ENCODE peak calls at places on chromosome 6, in nine cellular contexts. One of them, this sample, is unnamed.

GRCh38 chr6:74182992-74183391 is 487.0 kb downstream of the CD109 start:
- DNase-seq in lower lobe of right lung: no peak
- DNase-seq in choroid plexus epithelial cell: no peak
- DNase-seq in CD8-positive, alpha-beta T cell: no peak
- DNase-seq in PC-9: no peak
- DNase-seq in AG04450: no peak
- DNase-seq in pancreas: peak; percentile 46
- DNase-seq in AG09309: no peak
- DNase-seq in epithelial cell of proximal tubule: no peak
- DNase-seq in this sample: no peak

GRCh38 chr6:1630212-1630770 is 20.6 kb downstream of the FOXC1 start:
- DNase-seq in lower lobe of right lung: no peak
- DNase-seq in choroid plexus epithelial cell: no peak
- DNase-seq in CD8-positive, alpha-beta T cell: no peak
- DNase-seq in PC-9: no peak
- DNase-seq in AG04450: no peak
- DNase-seq in pancreas: no peak
- DNase-seq in AG09309: no peak
- DNase-seq in epithelial cell of proximal tubule: no peak
- DNase-seq in this sample: no peak

GRCh38 chr6:137781639-137782038 is 85.4 kb upstream of the TNFAIP3 start:
- DNase-seq in lower lobe of right lung: no peak
- DNase-seq in choroid plexus epithelial cell: no peak
- DNase-seq in CD8-positive, alpha-beta T cell: no peak
- DNase-seq in PC-9: no peak
- DNase-seq in AG04450: no peak
- DNase-seq in pancreas: no peak
- DNase-seq in AG09309: no peak
- DNase-seq in epithelial cell of proximal tubule: no peak
- DNase-seq in this sample: no peak

GRCh38 chr6:140590641-140591040 is 1216.2 kb upstream of the CITED2 start:
- DNase-seq in lower lobe of right lung: no peak
- DNase-seq in choroid plexus epithelial cell: no peak
- DNase-seq in CD8-positive, alpha-beta T cell: no peak
- DNase-seq in PC-9: no peak
- DNase-seq in AG04450: no peak
- DNase-seq in pancreas: no peak
- DNase-seq in AG09309: no peak
- DNase-seq in epithelial cell of proximal tubule: no peak
- DNase-seq in this sample: no peak

GRCh38 chr6:164331026-164331425 is 916.5 kb downstream of the QKI start:
- DNase-seq in lower lobe of right lung: no peak
- DNase-seq in choroid plexus epithelial cell: no peak
- DNase-seq in CD8-positive, alpha-beta T cell: no peak
- DNase-seq in PC-9: no peak
- DNase-seq in AG04450: no peak
- DNase-seq in pancreas: no peak
- DNase-seq in AG09309: no peak
- DNase-seq in epithelial cell of proximal tubule: no peak
- DNase-seq in this sample: no peak

GRCh38 chr6:21199246-21199645 is 394.3 kb upstream of the SOX4 start:
- DNase-seq in lower lobe of right lung: no peak
- DNase-seq in choroid plexus epithelial cell: no peak
- DNase-seq in CD8-positive, alpha-beta T cell: no peak
- DNase-seq in PC-9: no peak
- DNase-seq in AG04450: no peak
- DNase-seq in pancreas: no peak
- DNase-seq in AG09309: no peak
- DNase-seq in epithelial cell of proximal tubule: no peak
- DNase-seq in this sample: no peak

GRCh38 chr6:155196891-155197290 is 66.9 kb upstream of the CLDN20 start:
- DNase-seq in lower lobe of right lung: no peak
- DNase-seq in choroid plexus epithelial cell: no peak
- DNase-seq in CD8-positive, alpha-beta T cell: no peak
- DNase-seq in PC-9: no peak
- DNase-seq in AG04450: no peak
- DNase-seq in pancreas: no peak
- DNase-seq in AG09309: no peak
- DNase-seq in epithelial cell of proximal tubule: no peak
- DNase-seq in this sample: no peak

GRCh38 chr6:45438849-45439406 is 61.2 kb upstream of the SUPT3H start:
- DNase-seq in lower lobe of right lung: no peak
- DNase-seq in choroid plexus epithelial cell: peak; percentile 89
- DNase-seq in CD8-positive, alpha-beta T cell: no peak
- DNase-seq in PC-9: no peak
- DNase-seq in AG04450: peak; percentile 76
- DNase-seq in pancreas: no peak
- DNase-seq in AG09309: no peak
- DNase-seq in epithelial cell of proximal tubule: peak; percentile 66
- DNase-seq in this sample: peak; percentile 91

GRCh38 chr6:35295036-35295435 is 2.6 kb upstream of the DEF6 start:
- DNase-seq in lower lobe of right lung: no peak
- DNase-seq in choroid plexus epithelial cell: no peak
- DNase-seq in CD8-positive, alpha-beta T cell: no peak
- DNase-seq in PC-9: no peak
- DNase-seq in AG04450: no peak
- DNase-seq in pancreas: no peak
- DNase-seq in AG09309: no peak
- DNase-seq in epithelial cell of proximal tubule: no peak
- DNase-seq in this sample: no peak

GRCh38 chr6:7742214-7742613 is 16.3 kb downstream of the BMP6 start:
- DNase-seq in lower lobe of right lung: no peak
- DNase-seq in choroid plexus epithelial cell: no peak
- DNase-seq in CD8-positive, alpha-beta T cell: no peak
- DNase-seq in PC-9: no peak
- DNase-seq in AG04450: no peak
- DNase-seq in pancreas: no peak
- DNase-seq in AG09309: no peak
- DNase-seq in epithelial cell of proximal tubule: no peak
- DNase-seq in this sample: no peak

GRCh38 chr6:112004397-112005341 is 49.2 kb upstream of the CCN6 start:
- DNase-seq in lower lobe of right lung: no peak
- DNase-seq in choroid plexus epithelial cell: no peak
- DNase-seq in CD8-positive, alpha-beta T cell: no peak
- DNase-seq in PC-9: no peak
- DNase-seq in AG04450: no peak
- DNase-seq in pancreas: no peak
- DNase-seq in AG09309: no peak
- DNase-seq in epithelial cell of proximal tubule: no peak
- DNase-seq in this sample: no peak

GRCh38 chr6:17574871-17575560 is 25.1 kb upstream of the FAM8A1 start:
- DNase-seq in lower lobe of right lung: no peak
- DNase-seq in choroid plexus epithelial cell: peak; percentile 75
- DNase-seq in CD8-positive, alpha-beta T cell: no peak
- DNase-seq in PC-9: no peak
- DNase-seq in AG04450: peak; percentile 65
- DNase-seq in pancreas: no peak
- DNase-seq in AG09309: peak; percentile 72
- DNase-seq in epithelial cell of proximal tubule: no peak
- DNase-seq in this sample: peak; percentile 76

GRCh38 chr6:168261234-168261633 is 58.3 kb downstream of the DACT2 start:
- DNase-seq in lower lobe of right lung: no peak
- DNase-seq in choroid plexus epithelial cell: no peak
- DNase-seq in CD8-positive, alpha-beta T cell: no peak
- DNase-seq in PC-9: no peak
- DNase-seq in AG04450: no peak
- DNase-seq in pancreas: no peak
- DNase-seq in AG09309: no peak
- DNase-seq in epithelial cell of proximal tubule: no peak
- DNase-seq in this sample: no peak
- H3K4me3 ChIP-seq in lower lobe of right lung: no peak overlapping the region
- H3K4me3 ChIP-seq in choroid plexus epithelial cell: no peak overlapping the region
- H3K4me3 ChIP-seq in CD8-positive, alpha-beta T cell: no peak overlapping the region
- H3K4me3 ChIP-seq in PC-9: no peak overlapping the region
- H3K4me3 ChIP-seq in AG04450: no peak overlapping the region
- H3K4me3 ChIP-seq in pancreas: no peak overlapping the region
- H3K4me3 ChIP-seq in AG09309: no peak overlapping the region
- H3K4me3 ChIP-seq in epithelial cell of proximal tubule: no peak overlapping the region
- H3K4me3 ChIP-seq in this sample: no peak overlapping the region

GRCh38 chr6:169723200-169723909 is 945 bp downstream of the PHF10 start:
- DNase-seq in lower lobe of right lung: peak; percentile 85
- DNase-seq in choroid plexus epithelial cell: peak; percentile 86
- DNase-seq in CD8-positive, alpha-beta T cell: peak; percentile 60
- DNase-seq in PC-9: peak; percentile 39
- DNase-seq in AG04450: peak; percentile 24
- DNase-seq in pancreas: peak; percentile 79
- DNase-seq in AG09309: no peak
- DNase-seq in epithelial cell of proximal tubule: no peak
- DNase-seq in this sample: no peak

GRCh38 chr6:169724554-169725269 is 412 bp upstream of the PHF10 start:
- DNase-seq in lower lobe of right lung: peak; percentile 62
- DNase-seq in choroid plexus epithelial cell: no peak
- DNase-seq in CD8-positive, alpha-beta T cell: peak; percentile 53
- DNase-seq in PC-9: peak; percentile 33
- DNase-seq in AG04450: no peak
- DNase-seq in pancreas: peak; percentile 56
- DNase-seq in AG09309: no peak
- DNase-seq in epithelial cell of proximal tubule: no peak
- DNase-seq in this sample: no peak

GRCh38 chr6:169723991-169724553 is at the start of gene PHF10:
- DNase-seq in lower lobe of right lung: peak; percentile 58
- DNase-seq in choroid plexus epithelial cell: peak; percentile 32
- DNase-seq in CD8-positive, alpha-beta T cell: peak; percentile 26
- DNase-seq in PC-9: no peak
- DNase-seq in AG04450: no peak
- DNase-seq in pancreas: peak; percentile 41
- DNase-seq in AG09309: no peak
- DNase-seq in epithelial cell of proximal tubule: no peak
- DNase-seq in this sample: no peak

GRCh38 chr6:169720207-169720855 is 4.0 kb downstream of the PHF10 start:
- DNase-seq in lower lobe of right lung: no peak
- DNase-seq in choroid plexus epithelial cell: no peak
- DNase-seq in CD8-positive, alpha-beta T cell: no peak
- DNase-seq in PC-9: no peak
- DNase-seq in AG04450: no peak
- DNase-seq in pancreas: no peak
- DNase-seq in AG09309: no peak
- DNase-seq in epithelial cell of proximal tubule: no peak
- DNase-seq in this sample: no peak

DNA sequence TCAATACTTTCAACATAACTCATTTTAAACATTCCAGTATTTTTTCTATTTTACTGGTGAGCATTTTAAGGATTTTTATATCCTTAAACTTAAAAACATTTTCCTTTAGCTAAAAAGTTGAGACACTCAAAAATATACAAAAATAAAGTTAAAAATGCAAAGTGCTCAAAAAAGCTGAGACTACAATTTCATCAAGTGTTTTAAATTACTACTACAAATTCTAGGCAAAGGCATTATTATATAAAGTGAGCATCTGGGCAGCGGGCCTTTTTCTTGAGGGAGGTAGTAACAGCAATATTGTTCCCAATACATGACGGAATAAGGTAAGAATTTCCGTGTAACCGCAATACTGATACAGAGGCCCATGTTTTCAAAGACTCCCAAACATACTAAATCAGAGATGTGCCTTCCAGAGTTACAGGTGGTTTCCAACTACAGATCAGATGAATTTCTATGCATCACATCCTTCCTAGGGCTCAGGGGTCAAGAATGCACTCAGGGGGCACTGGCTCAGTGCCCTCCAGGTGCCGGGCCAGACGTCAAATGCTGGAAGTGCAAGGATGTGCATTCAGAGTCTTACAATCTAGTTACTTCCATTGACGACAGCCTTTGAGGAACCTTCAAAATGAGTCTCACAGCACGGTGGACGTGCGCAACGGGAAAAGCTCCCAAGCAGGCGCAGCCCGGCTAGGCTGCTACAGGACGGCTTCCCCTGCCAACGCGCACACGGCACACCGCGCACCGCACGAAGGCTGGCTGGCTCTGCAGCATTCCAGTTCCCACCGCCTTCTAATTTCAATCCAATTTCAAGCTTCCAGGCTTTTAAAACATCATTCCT is 1.7 kb downstream of the PHF10 start:
- DNase-seq in lower lobe of right lung: peak; percentile 64
- DNase-seq in choroid plexus epithelial cell: peak; percentile 78
- DNase-seq in CD8-positive, alpha-beta T cell: peak; percentile 19
- DNase-seq in PC-9: peak; percentile 7
- DNase-seq in AG04450: peak; percentile 18
- DNase-seq in pancreas: peak; percentile 43
- DNase-seq in AG09309: no peak
- DNase-seq in epithelial cell of proximal tubule: no peak
- DNase-seq in this sample: peak; percentile 67
- TF ChIP-seq CTCF in lower lobe of right lung: no peak
- TF ChIP-seq CTCF in choroid plexus epithelial cell: no peak
- TF ChIP-seq CTCF in CD8-positive, alpha-beta T cell: no peak
- TF ChIP-seq CTCF in PC-9: no peak
- TF ChIP-seq CTCF in AG04450: no peak
- TF ChIP-seq CTCF in pancreas: no peak
- TF ChIP-seq CTCF in AG09309: no peak
- TF ChIP-seq CTCF in epithelial cell of proximal tubule: no peak
- TF ChIP-seq CTCF in this sample: no peak

GRCh38 chr6:71412559-71412958 is 123.9 kb downstream of the OGFRL1 start:
- DNase-seq in lower lobe of right lung: no peak
- DNase-seq in choroid plexus epithelial cell: peak; percentile 61
- DNase-seq in CD8-positive, alpha-beta T cell: no peak
- DNase-seq in PC-9: no peak
- DNase-seq in AG04450: no peak
- DNase-seq in pancreas: no peak
- DNase-seq in AG09309: no peak
- DNase-seq in epithelial cell of proximal tubule: no peak
- DNase-seq in this sample: no peak
- H3K4me3 ChIP-seq in lower lobe of right lung: peak overlapping the region; percentile 12
- H3K4me3 ChIP-seq in choroid plexus epithelial cell: no peak overlapping the region
- H3K4me3 ChIP-seq in CD8-positive, alpha-beta T cell: no peak overlapping the region
- H3K4me3 ChIP-seq in PC-9: no peak overlapping the region
- H3K4me3 ChIP-seq in AG04450: peak overlapping the region; percentile 11
- H3K4me3 ChIP-seq in pancreas: no peak overlapping the region
- H3K4me3 ChIP-seq in AG09309: no peak overlapping the region
- H3K4me3 ChIP-seq in epithelial cell of proximal tubule: peak overlapping the region; percentile 86
- H3K4me3 ChIP-seq in this sample: no peak overlapping the region

GRCh38 chr6:15252205-15252604 is 6.3 kb downstream of the JARID2 start:
- DNase-seq in lower lobe of right lung: no peak
- DNase-seq in choroid plexus epithelial cell: no peak
- DNase-seq in CD8-positive, alpha-beta T cell: no peak
- DNase-seq in PC-9: no peak
- DNase-seq in AG04450: no peak
- DNase-seq in pancreas: no peak
- DNase-seq in AG09309: no peak
- DNase-seq in epithelial cell of proximal tubule: no peak
- DNase-seq in this sample: no peak

GRCh38 chr6:15253107-15254073 is 7.5 kb downstream of the JARID2 start:
- DNase-seq in lower lobe of right lung: no peak
- DNase-seq in choroid plexus epithelial cell: no peak
- DNase-seq in CD8-positive, alpha-beta T cell: no peak
- DNase-seq in PC-9: no peak
- DNase-seq in AG04450: no peak
- DNase-seq in pancreas: no peak
- DNase-seq in AG09309: no peak
- DNase-seq in epithelial cell of proximal tubule: no peak
- DNase-seq in this sample: no peak

GRCh38 chr6:15256538-15257222 is 10.8 kb downstream of the JARID2 start:
- DNase-seq in lower lobe of right lung: no peak
- DNase-seq in choroid plexus epithelial cell: no peak
- DNase-seq in CD8-positive, alpha-beta T cell: no peak
- DNase-seq in PC-9: no peak
- DNase-seq in AG04450: no peak
- DNase-seq in pancreas: no peak
- DNase-seq in AG09309: no peak
- DNase-seq in epithelial cell of proximal tubule: no peak
- DNase-seq in this sample: peak; percentile 32

GRCh38 chr6:15255481-15256414 is 9.9 kb downstream of the JARID2 start:
- DNase-seq in lower lobe of right lung: no peak
- DNase-seq in choroid plexus epithelial cell: no peak
- DNase-seq in CD8-positive, alpha-beta T cell: no peak
- DNase-seq in PC-9: no peak
- DNase-seq in AG04450: no peak
- DNase-seq in pancreas: no peak
- DNase-seq in AG09309: no peak
- DNase-seq in epithelial cell of proximal tubule: no peak
- DNase-seq in this sample: no peak

GRCh38 chr6:15254074-15254975 is 8.5 kb downstream of the JARID2 start:
- DNase-seq in lower lobe of right lung: no peak
- DNase-seq in choroid plexus epithelial cell: peak; percentile 48
- DNase-seq in CD8-positive, alpha-beta T cell: no peak
- DNase-seq in PC-9: no peak
- DNase-seq in AG04450: no peak
- DNase-seq in pancreas: no peak
- DNase-seq in AG09309: no peak
- DNase-seq in epithelial cell of proximal tubule: no peak
- DNase-seq in this sample: no peak
- TF ChIP-seq CTCF in lower lobe of right lung: no peak
- TF ChIP-seq CTCF in choroid plexus epithelial cell: peak; percentile 13
- TF ChIP-seq CTCF in CD8-positive, alpha-beta T cell: no peak
- TF ChIP-seq CTCF in PC-9: no peak
- TF ChIP-seq CTCF in AG04450: no peak
- TF ChIP-seq CTCF in pancreas: no peak
- TF ChIP-seq CTCF in AG09309: no peak
- TF ChIP-seq CTCF in epithelial cell of proximal tubule: peak; percentile 36
- TF ChIP-seq CTCF in this sample: no peak

This sample was measured in astrocyte of the cerebellum.